ENCODE peak calls at places on chromosomes 2 and 18, in eight cellular contexts. P, T, E, S, X, G, I and F are unnamed samples.

GRCh38 chr2:77086478-77086877 is 435.7 kb downstream of the LRRTM4 start:
- DNase-seq in P (no peak), T (no peak), E (no peak), S (no peak), X (no peak), G (no peak), I (no peak), F (no peak)

GRCh38 chr2:238433300-238433915 is 6.7 kb downstream of the ASB1 start:
- DNase-seq in P (no peak), T (no peak), E (no peak), S (no peak), X (no peak), G (no peak), I (no peak), F (no peak)

GRCh38 chr2:88813612-88814011 is 122.1 kb downstream of the RPIA start:
- DNase-seq in P (no peak), T (no peak), E (no peak), S (no peak), X (no peak), G (no peak), I (no peak), F (no peak)

GRCh38 chr2:175236930-175237329 is 55.4 kb upstream of the ATP5MC3 start:
- DNase-seq in P (no peak), T (no peak), E (no peak), S (no peak), X (no peak), G (no peak), I (no peak), F (no peak)

GRCh38 chr2:20381457-20381856 is 30.8 kb upstream of the PUM2 start:
- DNase-seq in P (peak), T (peak), E (peak), S (no peak), X (peak), G (no peak), I (no peak), F (no peak)

GRCh38 chr18:27061488-27062095 is 123.5 kb downstream of the CHST9 start:
- DNase-seq in P (no peak), T (no peak), E (no peak), S (no peak), X (no peak), G (no peak), I (no peak), F (no peak)

GRCh38 chr18:11989966-11990380 is 8.7 kb downstream of the IMPA2 start:
- DNase-seq in P (no peak), T (no peak), E (peak), S (no peak), X (no peak), G (peak), I (no peak), F (no peak)

GRCh38 chr2:28449489-28450395 is 46.1 kb upstream of the PLB1 start:
- DNase-seq in P (no peak), T (peak), E (no peak), S (peak), X (no peak), G (no peak), I (no peak), F (no peak)

GRCh38 chr18:8942909-8943545 is 159.5 kb upstream of the NDUFV2 start:
- DNase-seq in P (no peak), T (no peak), E (no peak), S (no peak), X (no peak), G (no peak), I (no peak), F (no peak)

GRCh38 chr2:10712186-10712809 is 9.1 kb upstream of the ATP6V1C2 start:
- DNase-seq in P (no peak), T (no peak), E (no peak), S (no peak), X (no peak), G (no peak), I (no peak), F (no peak)

GRCh38 chr2:105732096-105732495 is 12.6 kb upstream of the NCK2 start:
- DNase-seq in P (no peak), T (peak), E (no peak), S (no peak), X (peak), G (no peak), I (no peak), F (no peak)

GRCh38 chr2:155026646-155027045 is 328.2 kb downstream of the KCNJ3 start:
- DNase-seq in P (no peak), T (no peak), E (no peak), S (no peak), X (no peak), G (no peak), I (no peak), F (no peak)

GRCh38 chr18:79242246-79242645 is 153.5 kb upstream of the NFATC1 start:
- DNase-seq in P (no peak), T (no peak), E (no peak), S (no peak), X (no peak), G (no peak), I (no peak), F (no peak)

GRCh38 chr2:151097930-151098329 is 163.7 kb downstream of the RBM43 start:
- DNase-seq in P (no peak), T (peak), E (no peak), S (no peak), X (no peak), G (no peak), I (no peak), F (no peak)

GRCh38 chr18:9404565-9405060 is 70.0 kb downstream of the TWSG1 start:
- DNase-seq in P (no peak), T (no peak), E (no peak), S (peak), X (peak), G (no peak), I (no peak), F (no peak)

GRCh38 chr2:60581461-60582282 is 28.2 kb upstream of the BCL11A start:
- DNase-seq in P (peak), T (peak), E (peak), S (peak), X (peak), G (peak), I (no peak), F (no peak)

GRCh38 chr2:75604479-75604878 is 42.1 kb upstream of the MRPL19 start:
- DNase-seq in P (no peak), T (peak), E (no peak), S (no peak), X (no peak), G (no peak), I (no peak), F (no peak)

GRCh38 chr2:226489765-226490164 is 309.9 kb downstream of the IRS1 start:
- DNase-seq in P (no peak), T (peak), E (no peak), S (no peak), X (no peak), G (no peak), I (peak), F (no peak)

GRCh38 chr18:11842562-11842961 is 8.7 kb upstream of the CHMP1B start:
- DNase-seq in P (no peak), T (no peak), E (no peak), S (no peak), X (no peak), G (no peak), I (no peak), F (no peak)

GRCh38 chr2:149744845-149745244 is 157.3 kb upstream of the MMADHC start:
- DNase-seq in P (no peak), T (peak), E (no peak), S (no peak), X (no peak), G (no peak), I (no peak), F (no peak)

GRCh38 chr18:4319738-4320677 is 135.1 kb downstream of the DLGAP1 start:
- DNase-seq in P (no peak), T (no peak), E (no peak), S (no peak), X (no peak), G (no peak), I (no peak), F (no peak)

GRCh38 chr18:52433797-52434196 is 93.8 kb downstream of the DCC start:
- DNase-seq in P (no peak), T (no peak), E (no peak), S (no peak), X (no peak), G (no peak), I (no peak), F (no peak)

GRCh38 chr2:45640575-45640974 is 10.9 kb upstream of the PRKCE start:
- DNase-seq in P (no peak), T (no peak), E (no peak), S (no peak), X (no peak), G (no peak), I (no peak), F (no peak)

GRCh38 chr2:144409241-144409640 is 110.7 kb downstream of the ZEB2 start:
- DNase-seq in P (no peak), T (no peak), E (no peak), S (no peak), X (no peak), G (no peak), I (no peak), F (no peak)

GRCh38 chr2:10584843-10585475 is 104.8 kb downstream of the NOL10 start:
- DNase-seq in P (no peak), T (peak), E (peak), S (no peak), X (no peak), G (no peak), I (peak), F (no peak)

GRCh38 chr2:99938250-99938649 is 204.1 kb downstream of the AFF3 start:
- DNase-seq in P (no peak), T (no peak), E (no peak), S (no peak), X (no peak), G (no peak), I (no peak), F (no peak)

GRCh38 chr2:106107509-106108131 is 86.5 kb downstream of the UXS1 start:
- DNase-seq in P (no peak), T (peak), E (no peak), S (no peak), X (no peak), G (no peak), I (no peak), F (no peak)

GRCh38 chr2:20522311-20522710 is 75.4 kb downstream of the RHOB start:
- DNase-seq in P (no peak), T (no peak), E (no peak), S (no peak), X (no peak), G (no peak), I (no peak), F (no peak)

GRCh38 chr18:59612461-59612860 is 84.8 kb downstream of the CCBE1 start:
- DNase-seq in P (no peak), T (peak), E (no peak), S (no peak), X (no peak), G (no peak), I (peak), F (no peak)

GRCh38 chr18:35378206-35378795 is 1.2 kb upstream of the ZNF396 start:
- DNase-seq in P (no peak), T (peak), E (no peak), S (no peak), X (no peak), G (no peak), I (no peak), F (no peak)

GRCh38 chr2:168796583-168797285 is 5.7 kb upstream of the NOSTRIN start:
- DNase-seq in P (no peak), T (peak), E (no peak), S (no peak), X (peak), G (no peak), I (no peak), F (no peak)

GRCh38 chr18:77993188-77993981 is 743.7 kb downstream of the GALR1 start:
- DNase-seq in P (no peak), T (no peak), E (no peak), S (no peak), X (no peak), G (no peak), I (no peak), F (no peak)